ENCODE peak calls at places on chromosomes 16 and 17, in seven cellular contexts. A is heart right ventricle; N is left lung; L is effector memory CD4-positive, alpha-beta T cell; D is fibroblast of lung; V is AG04449; O is mucosa of descending colon. Y is an unnamed sample.
A peak's percentile ranks its signal among the peaks of the same experiment; 100 is the strongest.

GRCh38 chr17:4950075-4950756 is 703 bp upstream of the ENO3 start:
- DNase-seq in L (no peak), O (peak; percentile 79), V (no peak), A (peak; percentile 70), D (no peak), N (peak; percentile 91), Y (peak; percentile 78)

GRCh38 chr17:35082073-35082657 is 18.7 kb upstream of the RFFL start:
- DNase-seq in O (no peak), N (no peak), L (no peak), V (peak; percentile 53), D (peak; percentile 90), A (no peak), Y (no peak)

GRCh38 chr16:4052801-4053662 is 63.2 kb downstream of the ADCY9 start:
- DNase-seq in V (no peak), L (no peak), D (peak; percentile 56), A (peak; percentile 78), O (peak; percentile 76), N (no peak), Y (peak; percentile 75)

GRCh38 chr16:22661161-22661647 is 150.5 kb downstream of the NPIPB5 start:
- DNase-seq in N (no peak), A (no peak), L (no peak), D (no peak), O (no peak), V (no peak), Y (no peak)

GRCh38 chr17:39617446-39618251 is 9.1 kb upstream of the PPP1R1B start:
- DNase-seq in V (no peak), L (peak; percentile 27), N (peak; percentile 89), A (peak; percentile 48), D (peak; percentile 18), O (peak; percentile 84), Y (peak; percentile 66)

GRCh38 chr16:7160093-7160492 is 172.6 kb upstream of the RBFOX1 start:
- DNase-seq in D (no peak), A (no peak), O (no peak), V (no peak), N (no peak), L (no peak), Y (no peak)

GRCh38 chr17:76793775-76794174 is 55.9 kb downstream of the MFSD11 start:
- DNase-seq in N (no peak), D (peak; percentile 12), V (no peak), A (no peak), L (no peak), O (no peak), Y (no peak)

GRCh38 chr17:17398188-17398927 is 78.4 kb upstream of the MED9 start:
- DNase-seq in V (no peak), D (peak; percentile 35), N (no peak), L (no peak), A (no peak), O (no peak), Y (peak; percentile 45)

GRCh38 chr16:56549744-56550385 is 15.0 kb upstream of the MT4 start:
- DNase-seq in V (no peak), L (no peak), A (no peak), N (no peak), O (no peak), D (peak; percentile 6), Y (no peak)

GRCh38 chr16:10820546-10820945 is 2.0 kb upstream of the TVP23A start:
- DNase-seq in D (no peak), N (no peak), A (no peak), O (no peak), L (no peak), V (no peak), Y (no peak)

GRCh38 chr16:10812352-10813122 is 6.1 kb downstream of the TVP23A start:
- DNase-seq in D (no peak), L (no peak), O (no peak), V (no peak), A (no peak), N (no peak), Y (no peak)

GRCh38 chr16:10813123-10813455 is 5.5 kb downstream of the TVP23A start:
- DNase-seq in A (no peak), N (no peak), D (no peak), V (no peak), O (no peak), L (no peak), Y (no peak)

GRCh38 chr16:10817963-10818941 is at the start of gene TVP23A:
- DNase-seq in D (peak; percentile 10), O (no peak), A (no peak), L (no peak), N (no peak), V (no peak), Y (no peak)

DNA sequence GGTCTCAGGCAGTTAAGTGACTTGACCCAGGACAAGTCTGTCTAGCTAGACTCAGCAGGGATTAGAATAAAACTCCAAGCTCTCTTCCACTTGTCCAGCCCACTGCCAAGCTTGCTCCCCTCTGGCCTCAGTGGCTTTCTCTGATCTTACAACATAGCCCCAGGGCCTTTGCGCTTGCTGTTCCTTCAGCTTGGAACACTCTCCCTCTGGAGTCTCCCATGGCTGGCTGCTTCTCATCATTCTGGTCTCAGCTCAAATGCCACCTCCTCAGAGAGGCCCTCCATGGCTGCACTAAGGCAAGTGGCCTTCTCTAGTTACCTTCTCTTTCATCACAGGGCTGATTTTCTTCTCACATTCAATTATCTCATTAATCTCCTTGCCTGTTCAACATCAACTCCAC is 1.1 kb downstream of the TVP23A start:
- DNase-seq in A (no peak), D (no peak), L (no peak), O (no peak), N (no peak), V (no peak), Y (no peak)
- H3K4me3 ChIP-seq in A (no peak overlapping the region), D (no peak overlapping the region), L (no peak overlapping the region), O (no peak overlapping the region), N (no peak overlapping the region), V (no peak overlapping the region), Y (no peak overlapping the region)

GRCh38 chr16:1133271-1133670 is 19.6 kb upstream of the CACNA1H start:
- DNase-seq in A (no peak), V (no peak), N (no peak), O (no peak), L (no peak), D (no peak), Y (no peak)

GRCh38 chr16:1132431-1132830 is 20.5 kb upstream of the CACNA1H start:
- DNase-seq in N (no peak), L (no peak), O (no peak), A (no peak), D (no peak), V (no peak), Y (no peak)

GRCh38 chr16:1134776-1135458 is 18.0 kb upstream of the CACNA1H start:
- DNase-seq in V (no peak), D (no peak), L (no peak), N (no peak), A (no peak), O (no peak), Y (no peak)

GRCh38 chr16:1135459-1135825 is 17.5 kb upstream of the CACNA1H start:
- DNase-seq in D (no peak), O (no peak), V (no peak), N (no peak), A (no peak), L (no peak), Y (no peak)

GRCh38 chr16:1133810-1134520 is 18.9 kb upstream of the CACNA1H start:
- DNase-seq in D (no peak), N (no peak), V (no peak), O (no peak), L (no peak), A (no peak), Y (no peak)
- H3K4me3 ChIP-seq in D (no peak overlapping the region), N (no peak overlapping the region), V (no peak overlapping the region), O (no peak overlapping the region), L (no peak overlapping the region), A (no peak overlapping the region), Y (no peak overlapping the region)

DNA sequence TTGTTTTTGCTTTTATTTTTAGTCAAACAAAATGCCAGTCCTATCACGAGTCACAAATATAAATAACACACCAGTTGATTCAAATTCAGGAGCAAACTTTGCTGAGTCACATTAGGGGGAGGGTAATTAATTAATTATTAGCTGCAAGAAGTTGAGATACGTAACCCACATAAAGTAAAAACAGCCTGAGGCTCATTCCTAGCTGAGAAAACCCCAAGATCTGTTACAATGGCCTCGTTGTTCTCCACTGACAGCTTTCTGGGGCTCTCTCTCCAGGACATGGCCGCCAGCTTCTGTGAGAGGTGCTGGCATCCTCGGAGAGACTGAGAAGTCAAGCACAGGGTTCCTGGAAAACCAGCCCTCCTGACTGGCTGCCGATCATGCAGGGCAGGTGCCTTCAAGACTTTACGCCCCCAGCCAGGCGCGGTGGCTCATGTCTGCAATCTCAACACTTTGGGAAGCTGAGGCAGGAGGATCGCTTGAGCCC is 11.1 kb downstream of the RAB40B start:
- DNase-seq in L (no peak), D (peak; percentile 9), A (no peak), V (no peak), O (no peak), N (no peak), Y (no peak)
- H3K4me3 ChIP-seq in L (no peak overlapping the region), D (no peak overlapping the region), A (no peak overlapping the region), V (no peak overlapping the region), O (no peak overlapping the region), N (no peak overlapping the region), Y (no peak overlapping the region)

DNA sequence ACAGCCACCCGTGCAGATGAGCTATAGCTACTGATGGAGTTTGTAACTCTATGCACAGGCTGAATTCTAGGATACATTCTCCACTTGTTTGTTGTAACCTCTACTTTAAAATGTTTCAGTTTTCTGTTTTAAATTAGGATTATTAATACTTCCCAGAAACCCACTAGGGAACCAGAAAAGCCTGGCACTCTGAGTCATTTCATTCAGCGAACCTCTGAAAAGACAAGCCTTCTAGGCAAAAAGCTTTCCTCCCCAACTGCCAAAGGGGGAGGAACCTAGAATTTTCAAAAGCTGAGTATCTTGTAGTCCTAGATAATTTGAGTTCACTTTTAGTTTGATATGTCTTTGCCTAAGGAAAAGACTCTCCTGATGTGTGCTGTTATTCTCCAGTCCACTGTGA is 43.2 kb downstream of the GOSR1 start:
- DNase-seq in V (no peak), O (no peak), L (no peak), N (no peak), A (no peak), D (peak; percentile 74), Y (no peak)
- H3K4me3 ChIP-seq in V (no peak overlapping the region), O (no peak overlapping the region), L (no peak overlapping the region), N (no peak overlapping the region), A (no peak overlapping the region), D (peak overlapping the region; percentile 5), Y (no peak overlapping the region)

GRCh38 chr16:51716195-51716594 is 565.1 kb upstream of the SALL1 start:
- DNase-seq in A (no peak), L (no peak), N (no peak), V (no peak), D (no peak), O (no peak), Y (no peak)
- H3K4me3 ChIP-seq in A (no peak overlapping the region), L (no peak overlapping the region), N (no peak overlapping the region), V (no peak overlapping the region), D (no peak overlapping the region), O (no peak overlapping the region), Y (no peak overlapping the region)